ENCODE peak calls at places on chromosomes 16 and 17, in six cellular contexts. L is IMR-90, A is left lung, N is heart right ventricle, T is esophagus mucosa, E is upper lobe of right lung. R is an unnamed sample.

GRCh38 chr17:8162997-8163977 is 539 bp upstream of the VAMP2 start:
- ATAC-seq in L (peak; percentile 16), A (peak; percentile 30), N (peak; percentile 20), T (peak; percentile 13), E (peak; percentile 31), R (peak; percentile 16)

GRCh38 chr16:3998793-3999478 is 117.3 kb downstream of the ADCY9 start:
- ATAC-seq in L (peak; percentile 48), A (peak; percentile 50), N (peak; percentile 62), T (no peak), E (peak; percentile 26), R (no peak)

GRCh38 chr17:81478119-81478518 is 34.5 kb downstream of the ACTG1 start:
- ATAC-seq in L (no peak), A (no peak), N (no peak), T (no peak), E (no peak), R (no peak)

GRCh38 chr17:31052187-31052889 is 42.4 kb upstream of the NF1 start:
- ATAC-seq in L (peak; percentile 98), A (peak; percentile 90), N (peak; percentile 90), T (peak; percentile 96), E (peak; percentile 72), R (peak; percentile 95)

GRCh38 chr16:12489362-12489761 is 314.3 kb downstream of the CPPED1 start:
- ATAC-seq in L (no peak), A (no peak), N (no peak), T (no peak), E (no peak), R (no peak)

GRCh38 chr17:45149669-45150603 is 1.7 kb downstream of the HEXIM1 start:
- ATAC-seq in L (peak; percentile 1), A (peak; percentile 22), N (peak; percentile 14), T (peak; percentile 12), E (peak; percentile 2), R (peak; percentile 6)

GRCh38 chr17:49337900-49338299 is 24.1 kb downstream of the ZNF652 start:
- ATAC-seq in L (no peak), A (no peak), N (no peak), T (no peak), E (no peak), R (peak; percentile 33)

GRCh38 chr17:75237100-75238014 is 24.0 kb downstream of the GGA3 start:
- ATAC-seq in L (no peak), A (no peak), N (no peak), T (no peak), E (no peak), R (no peak)

GRCh38 chr16:69942099-69942491 is 9.0 kb upstream of the CLEC18A start:
- ATAC-seq in L (no peak), A (no peak), N (no peak), T (no peak), E (no peak), R (no peak)

GRCh38 chr17:4438162-4438944 is 4.6 kb downstream of the SPNS3 start:
- ATAC-seq in L (no peak), A (no peak), N (no peak), T (peak; percentile 30), E (no peak), R (no peak)

GRCh38 chr17:76479515-76480048 is 12.2 kb downstream of the AANAT start:
- ATAC-seq in L (no peak), A (no peak), N (no peak), T (no peak), E (no peak), R (no peak)

GRCh38 chr17:10082795-10083194 is 115.6 kb downstream of the GAS7 start:
- ATAC-seq in L (no peak), A (no peak), N (no peak), T (no peak), E (no peak), R (no peak)

GRCh38 chr17:59844884-59845594 is 47.7 kb downstream of the TUBD1 start:
- ATAC-seq in L (peak; percentile 0), A (no peak), N (no peak), T (no peak), E (no peak), R (peak; percentile 6)

GRCh38 chr16:3961449-3961849 is 80.9 kb upstream of the CREBBP start:
- ATAC-seq in L (peak; percentile 30), A (no peak), N (no peak), T (no peak), E (no peak), R (no peak)